ENCODE peak calls at places on chromosome 2, in seven cellular contexts. W, J, Z, C, P, U and Y are unnamed samples.
A peak's percentile ranks its signal among the peaks of the same experiment; 100 is the strongest.

GRCh38 chr2:212984129-212984528 is 167.3 kb downstream of the IKZF2 start:
- DNase-seq in W (no peak), J (no peak), Z (no peak), C (no peak), P (no peak), U (no peak), Y (no peak)

GRCh38 chr2:132731431-132731830 is 61.4 kb upstream of the LYPD1 start:
- DNase-seq in W (no peak), J (no peak), Z (no peak), C (no peak), P (no peak), U (no peak), Y (no peak)

GRCh38 chr2:171185941-171186340 is 25.2 kb upstream of the TLK1 start:
- DNase-seq in W (no peak), J (no peak), Z (no peak), C (no peak), P (no peak), U (no peak), Y (no peak)

GRCh38 chr2:19357383-19358241 is 811 bp downstream of the OSR1 start:
- DNase-seq in W (no peak), J (peak; percentile 16), Z (no peak), C (no peak), P (no peak), U (no peak), Y (no peak)

GRCh38 chr2:43005211-43005974 is 213.0 kb upstream of the HAAO start:
- DNase-seq in W (peak; percentile 25), J (no peak), Z (no peak), C (no peak), P (no peak), U (no peak), Y (no peak)

GRCh38 chr2:101153811-101154210 is 2.6 kb upstream of the TBC1D8 start:
- DNase-seq in W (no peak), J (no peak), Z (no peak), C (no peak), P (no peak), U (no peak), Y (no peak)

GRCh38 chr2:131058214-131058613 is 35.0 kb downstream of the FAM168B start:
- DNase-seq in W (no peak), J (no peak), Z (no peak), C (no peak), P (no peak), U (no peak), Y (no peak)

GRCh38 chr2:198890490-198890889 is 567.2 kb downstream of the SATB2 start:
- DNase-seq in W (no peak), J (peak; percentile 16), Z (no peak), C (no peak), P (no peak), U (no peak), Y (no peak)

DNA sequence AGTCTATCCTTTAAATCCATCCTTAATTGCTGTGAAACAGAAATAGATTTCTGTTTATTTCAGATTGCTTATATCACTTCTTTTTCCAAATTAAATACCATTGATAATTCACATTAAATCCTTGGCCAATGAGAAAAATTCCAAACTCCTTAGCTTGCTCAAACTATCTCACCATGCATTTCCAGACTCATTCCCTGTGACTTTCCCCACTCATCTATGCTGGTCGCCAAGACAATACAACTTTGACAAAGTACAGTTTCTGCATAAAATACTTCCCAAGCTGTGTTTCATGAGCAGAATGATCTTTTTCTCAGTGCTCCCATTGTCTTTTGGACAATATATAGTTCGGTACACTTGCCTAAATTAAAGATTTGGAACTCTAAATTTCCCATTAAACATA is 575.6 kb downstream of the CPS1 start:
- DNase-seq in W (no peak), J (no peak), Z (no peak), C (no peak), P (no peak), U (no peak), Y (no peak)
- TF ChIP-seq CTCF in W (no peak), J (no peak), Z (no peak), C (no peak), P (no peak), U (no peak), Y (no peak)

GRCh38 chr2:5077479-5078089 is 614.6 kb upstream of the SOX11 start:
- DNase-seq in W (no peak), J (no peak), Z (peak; percentile 85), C (no peak), P (no peak), U (no peak), Y (peak; percentile 22)
- TF ChIP-seq CTCF in W (no peak), J (no peak), Z (peak; percentile 47), C (no peak), P (no peak), U (no peak), Y (no peak)

GRCh38 chr2:125745514-125745913 is 910.4 kb upstream of the GYPC start:
- DNase-seq in W (no peak), J (no peak), Z (peak; percentile 32), C (peak; percentile 70), P (no peak), U (no peak), Y (peak; percentile 48)
- TF ChIP-seq CTCF in W (no peak), J (no peak), Z (peak; percentile 41), C (no peak), P (peak; percentile 39), U (no peak), Y (peak; percentile 36)

GRCh38 chr2:144449028-144449406 is 70.9 kb downstream of the ZEB2 start:
- DNase-seq in W (no peak), J (peak; percentile 16), Z (no peak), C (no peak), P (no peak), U (peak; percentile 56), Y (no peak)
- TF ChIP-seq CTCF in W (peak; percentile 18), J (peak; percentile 16), Z (peak; percentile 62), C (peak; percentile 43), P (peak; percentile 32), U (no peak), Y (peak; percentile 33)

DNA sequence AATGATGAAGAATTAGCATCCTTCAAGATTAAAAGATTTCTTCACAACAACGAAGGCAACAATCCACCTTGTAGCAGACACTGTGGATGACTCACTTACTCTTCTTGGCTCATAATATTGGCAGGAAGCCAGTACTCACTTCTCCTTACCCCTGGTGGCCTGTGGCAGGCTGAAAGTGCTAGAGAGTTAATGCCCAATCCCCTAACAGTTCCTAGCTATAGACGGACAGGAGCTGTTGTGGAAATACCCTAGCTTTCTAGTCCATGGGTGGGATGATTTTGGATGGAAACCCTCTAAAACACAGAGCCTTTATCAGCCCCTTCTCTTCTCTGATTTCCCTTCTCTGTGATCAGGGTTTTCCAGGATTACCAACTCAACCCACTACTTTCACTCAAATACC is 128.6 kb upstream of the NYAP2 start:
- DNase-seq in W (peak; percentile 32), J (peak; percentile 60), Z (peak; percentile 79), C (no peak), P (no peak), U (no peak), Y (no peak)
- TF ChIP-seq CTCF in W (no peak), J (no peak), Z (peak; percentile 13), C (no peak), P (no peak), U (no peak), Y (no peak)

GRCh38 chr2:181431674-181432073 is 25.5 kb upstream of the ITGA4 start:
- DNase-seq in W (no peak), J (no peak), Z (no peak), C (no peak), P (no peak), U (no peak), Y (no peak)
- TF ChIP-seq CTCF in W (no peak), J (no peak), Z (no peak), C (no peak), P (no peak), U (no peak), Y (no peak)

DNA sequence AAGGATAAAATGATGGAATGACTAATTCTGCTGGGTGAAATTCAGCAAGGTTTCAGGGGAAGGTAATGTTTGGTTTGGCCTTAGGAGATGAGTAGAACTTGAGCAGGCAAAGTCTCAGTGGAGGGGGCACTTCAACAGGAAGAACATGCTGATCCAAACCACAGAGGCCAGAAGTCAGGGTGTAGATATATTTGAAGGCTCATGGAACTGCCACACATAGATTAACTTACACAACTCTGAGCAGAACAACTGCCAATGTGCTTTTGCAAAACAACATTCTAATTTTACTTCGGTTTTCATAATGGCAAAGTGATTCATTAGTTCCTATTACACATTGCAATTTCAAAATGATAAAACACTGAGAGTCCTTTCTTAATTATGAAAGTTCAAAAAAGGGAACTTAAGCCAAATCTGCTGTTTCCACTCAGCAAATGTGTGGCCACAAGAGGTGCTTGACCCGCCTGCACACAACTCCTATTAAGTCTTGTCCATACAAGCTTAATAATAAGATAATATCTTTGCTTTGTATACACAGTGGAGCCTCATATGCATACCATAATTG is 284.8 kb downstream of the MREG start:
- DNase-seq in W (no peak), J (peak; percentile 48), Z (no peak), C (no peak), P (peak; percentile 53), U (no peak), Y (no peak)
- TF ChIP-seq CTCF in W (no peak), J (peak; percentile 11), Z (no peak), C (no peak), P (no peak), U (no peak), Y (no peak)

GRCh38 chr2:239293450-239294430 is 107.1 kb downstream of the HDAC4 start:
- DNase-seq in W (no peak), J (peak; percentile 57), Z (no peak), C (no peak), P (peak; percentile 41), U (no peak), Y (no peak)
- TF ChIP-seq CTCF in W (no peak), J (no peak), Z (no peak), C (no peak), P (no peak), U (no peak), Y (no peak)

GRCh38 chr2:195575879-195576391 is 81.1 kb upstream of the SLC39A10 start:
- DNase-seq in W (peak; percentile 64), J (peak; percentile 38), Z (peak; percentile 37), C (no peak), P (no peak), U (no peak), Y (no peak)
- TF ChIP-seq CTCF in W (peak; percentile 46), J (peak; percentile 49), Z (peak; percentile 38), C (no peak), P (no peak), U (no peak), Y (no peak)

GRCh38 chr2:50344509-50345106 is 687.3 kb downstream of the NRXN1 start:
- DNase-seq in W (no peak), J (no peak), Z (peak; percentile 26), C (peak; percentile 28), P (no peak), U (no peak), Y (peak; percentile 57)
- TF ChIP-seq CTCF in W (peak; percentile 8), J (no peak), Z (peak; percentile 39), C (no peak), P (no peak), U (no peak), Y (peak; percentile 10)